ENCODE peak calls at places on chromosome 11, in five cellular contexts. X, M, S, N and L are unnamed samples.

GRCh38 chr11:108199446-108200321 is 22.8 kb downstream of the NPAT start:
- DNase-seq in S (peak), M (peak), N (no peak), X (no peak), L (peak)

GRCh38 chr11:66264383-66264782 is 4.1 kb upstream of the RAB1B start:
- DNase-seq in M (no peak), S (no peak), X (no peak), N (no peak), L (no peak)

GRCh38 chr11:88523362-88524028 is 186.0 kb upstream of the CTSC start:
- DNase-seq in S (peak), M (no peak), N (no peak), X (no peak), L (no peak)

GRCh38 chr11:107856981-107857517 is 1.5 kb downstream of the SLC35F2 start:
- DNase-seq in M (peak), X (no peak), S (no peak), N (no peak), L (no peak)

GRCh38 chr11:113519989-113520613 is 44.9 kb upstream of the DRD2 start:
- DNase-seq in N (no peak), M (no peak), S (no peak), X (no peak), L (no peak)

GRCh38 chr11:35178862-35179261 is 39.9 kb downstream of the CD44 start:
- DNase-seq in N (no peak), M (no peak), S (peak), X (no peak), L (no peak)

GRCh38 chr11:60165538-60165937 is 17.3 kb downstream of the MS4A6A start:
- DNase-seq in S (no peak), M (no peak), X (no peak), N (no peak), L (no peak)

GRCh38 chr11:12565406-12565805 is 108.8 kb upstream of the TEAD1 start:
- DNase-seq in X (no peak), S (no peak), M (no peak), N (no peak), L (no peak)

GRCh38 chr11:73376168-73376802 is at the start of gene RELT:
- DNase-seq in M (peak), X (peak), N (peak), S (peak), L (peak)

GRCh38 chr11:2530131-2530854 is 85.5 kb downstream of the KCNQ1 start:
- DNase-seq in S (no peak), N (no peak), X (no peak), M (no peak), L (no peak)

GRCh38 chr11:129785383-129786111 is 30.1 kb upstream of the TMEM45B start:
- DNase-seq in N (peak), S (peak), X (no peak), M (peak), L (no peak)

GRCh38 chr11:85694385-85694980 is 8.5 kb upstream of the CCDC89 start:
- DNase-seq in M (peak), N (peak), X (peak), S (peak), L (no peak)
- TF ChIP-seq RFX5 in M (no peak), N (no peak), X (no peak), S (no peak), L (no peak)

GRCh38 chr11:79471071-79471470 is 30.2 kb upstream of the TENM4 start:
- DNase-seq in X (no peak), M (no peak), N (no peak), S (no peak), L (no peak)
- TF ChIP-seq RCOR1 in X (no peak), M (no peak), N (no peak), S (no peak), L (no peak)

GRCh38 chr11:116511684-116512083 is 261.1 kb downstream of the BUD13 start:
- DNase-seq in N (no peak), X (no peak), S (no peak), M (no peak), L (no peak)

GRCh38 chr11:116513278-116513823 is 259.4 kb downstream of the BUD13 start:
- DNase-seq in S (no peak), M (no peak), X (no peak), N (no peak), L (no peak)

GRCh38 chr11:116512841-116513240 is 259.9 kb downstream of the BUD13 start:
- DNase-seq in M (no peak), N (no peak), X (no peak), S (no peak), L (no peak)

GRCh38 chr11:116515666-116516184 is 257.1 kb downstream of the BUD13 start:
- DNase-seq in S (no peak), X (no peak), M (no peak), N (no peak), L (no peak)

DNA sequence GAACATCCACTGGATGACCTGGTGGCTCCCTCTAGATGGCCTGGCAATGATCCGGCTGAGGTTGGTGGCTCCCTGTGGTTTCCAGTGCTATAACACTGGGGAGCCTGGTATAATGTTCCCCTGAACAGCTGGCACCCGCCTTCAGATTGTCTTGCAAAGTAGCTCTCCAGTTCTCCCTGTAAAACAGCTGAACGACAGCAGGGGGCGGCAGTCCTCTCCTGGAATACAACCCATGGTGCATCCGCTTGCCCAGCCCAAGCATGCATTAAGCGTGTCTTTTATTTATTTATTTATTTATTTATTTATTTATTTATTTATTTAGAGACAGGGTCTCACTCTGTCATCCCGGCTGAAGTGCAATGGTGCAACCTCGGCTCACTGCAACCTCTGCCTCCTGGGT is 258.9 kb downstream of the BUD13 start:
- DNase-seq in S (peak), N (no peak), M (peak), X (no peak), L (no peak)
- TF ChIP-seq RFX5 in S (no peak), N (no peak), M (no peak), X (no peak), L (no peak)

DNA sequence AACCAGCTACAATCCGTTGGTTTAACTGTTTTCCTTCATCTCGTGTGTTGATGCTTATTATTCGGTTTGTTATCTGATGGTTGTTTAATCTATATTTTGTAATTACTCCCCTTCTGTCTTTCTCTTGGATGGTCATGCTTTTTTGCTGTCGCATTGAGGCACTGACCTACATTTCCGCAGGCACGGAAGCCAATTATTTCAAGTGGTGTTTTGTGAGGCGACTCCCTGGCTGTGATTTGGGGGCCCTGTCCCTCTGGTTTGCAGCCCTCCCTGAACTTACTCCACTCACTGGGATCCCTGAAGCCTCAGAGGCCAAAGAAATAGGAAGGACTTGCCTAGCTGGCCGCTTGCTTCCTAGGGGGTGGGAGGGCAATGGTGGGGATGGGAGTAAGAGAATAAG is 165.8 kb upstream of the B3GAT1 start:
- DNase-seq in X (no peak), M (no peak), N (no peak), S (no peak), L (no peak)
- TF ChIP-seq RCOR1 in X (no peak), M (no peak), N (no peak), S (no peak), L (no peak)

GRCh38 chr11:20388096-20389055 is 860 bp downstream of the PRMT3 start:
- DNase-seq in S (no peak), N (no peak), M (peak), X (no peak), L (no peak)
- TF ChIP-seq RFX5 in S (no peak), N (no peak), M (no peak), X (no peak), L (no peak)